ENCODE peak calls at places on chromosomes 7 and 10, in seven cellular contexts. X is stimulated activated CD4-positive, alpha-beta T cell treated with anti-CD3 and anti-CD28 coated beads, Interleukin-4, amount 100 ng/mL, for 24 hours; P is iris pigment epithelial cell; B is hepatocyte; W is C1 segment of cervical spinal cord; N is HFF-Myc; L is EH. J is an unnamed sample.

GRCh38 chr10:77859200-77859864 is 67.2 kb downstream of the DLG5 start:
- DNase-seq in P (no peak), B (no peak), X (no peak), N (no peak), L (no peak), W (no peak), J (no peak)

GRCh38 chr7:105131033-105131656 is 117.1 kb downstream of the KMT2E start:
- DNase-seq in X (no peak), N (no peak), L (no peak), P (peak; percentile 63), W (no peak), B (no peak), J (no peak)

GRCh38 chr10:73800560-73801252 is 10.7 kb downstream of the NDST2 start:
- DNase-seq in N (no peak), X (no peak), W (no peak), B (no peak), P (no peak), L (no peak), J (no peak)

GRCh38 chr10:113958631-113959382 is 84.9 kb upstream of the ADRB1 start:
- DNase-seq in W (no peak), B (peak; percentile 91), X (peak; percentile 30), P (peak; percentile 92), L (peak; percentile 96), N (peak; percentile 94), J (no peak)

GRCh38 chr7:80851896-80852476 is 66.9 kb downstream of the SEMA3C start:
- DNase-seq in W (no peak), X (no peak), L (peak; percentile 56), B (peak; percentile 22), N (no peak), P (peak; percentile 90), J (no peak)

GRCh38 chr7:32059289-32060045 is 10.7 kb downstream of the PDE1C start:
- DNase-seq in W (no peak), P (peak; percentile 34), B (peak; percentile 31), L (peak; percentile 95), X (no peak), N (peak; percentile 22), J (no peak)

GRCh38 chr10:131174651-131175540 is 136.6 kb downstream of the TCERG1L start:
- DNase-seq in B (no peak), X (no peak), P (no peak), N (no peak), W (no peak), L (no peak), J (no peak)

GRCh38 chr7:141675431-141676210 is 26.3 kb downstream of the DENND11 start:
- DNase-seq in X (no peak), P (no peak), N (no peak), L (no peak), W (no peak), B (no peak), J (no peak)

GRCh38 chr7:107559864-107560263 is 3.9 kb downstream of the COG5 start:
- DNase-seq in P (peak; percentile 86), L (peak; percentile 70), W (no peak), X (no peak), N (no peak), B (no peak), J (no peak)

GRCh38 chr10:13347235-13348156 is 597 bp downstream of the SEPHS1 start:
- DNase-seq in X (peak; percentile 80), B (peak; percentile 93), W (no peak), L (peak; percentile 75), P (peak; percentile 80), N (no peak), J (peak; percentile 82)

GRCh38 chr7:55593515-55594318 is 21.4 kb upstream of the VOPP1 start:
- DNase-seq in L (peak; percentile 81), W (no peak), P (peak; percentile 39), X (peak; percentile 79), B (peak; percentile 72), N (no peak), J (peak; percentile 72)

GRCh38 chr7:102403563-102403962 is 7.4 kb downstream of the PRKRIP1 start:
- DNase-seq in N (no peak), X (no peak), B (no peak), W (no peak), L (no peak), P (no peak), J (no peak)

GRCh38 chr10:32077896-32078295 is 21.7 kb upstream of the KIF5B start:
- DNase-seq in X (no peak), L (peak; percentile 91), N (no peak), B (peak; percentile 49), W (no peak), P (peak; percentile 49), J (no peak)

GRCh38 chr10:133455196-133455595 is 1.5 kb downstream of the SCART1 start:
- DNase-seq in P (no peak), X (no peak), L (no peak), B (no peak), W (no peak), N (no peak), J (no peak)

GRCh38 chr7:16436306-16436705 is 15.0 kb upstream of the CRPPA start:
- DNase-seq in N (no peak), L (no peak), P (no peak), W (no peak), X (no peak), B (no peak), J (no peak)

GRCh38 chr10:49560526-49560925 is 21.6 kb upstream of the ERCC6 start:
- DNase-seq in N (no peak), L (peak; percentile 57), B (no peak), P (peak; percentile 34), W (no peak), X (no peak), J (no peak)

GRCh38 chr7:42068554-42069280 is 168.3 kb downstream of the GLI3 start:
- DNase-seq in X (no peak), N (no peak), W (no peak), P (no peak), B (no peak), L (no peak), J (no peak)

GRCh38 chr7:119685906-119686305 is 587.1 kb upstream of the KCND2 start:
- DNase-seq in N (no peak), L (no peak), B (no peak), P (no peak), W (no peak), X (no peak), J (no peak)

GRCh38 chr10:71805776-71806705 is 32.7 kb upstream of the VSIR start:
- DNase-seq in X (no peak), L (no peak), N (no peak), W (no peak), P (peak; percentile 29), B (peak; percentile 35), J (no peak)

GRCh38 chr7:104272767-104273384 is 55.5 kb upstream of the LHFPL3 start:
- DNase-seq in P (peak; percentile 62), B (peak; percentile 29), L (peak; percentile 37), W (no peak), N (peak; percentile 15), X (no peak), J (no peak)

GRCh38 chr7:128017880-128018845 is 13.1 kb downstream of the LRRC4 start:
- DNase-seq in B (no peak), P (peak; percentile 36), L (no peak), X (no peak), W (no peak), N (no peak), J (no peak)

GRCh38 chr7:116380030-116380429 is 119.5 kb upstream of the CAV2 start:
- DNase-seq in P (no peak), N (no peak), L (peak; percentile 39), B (no peak), X (no peak), W (no peak), J (no peak)

J was measured in activated CD4-positive, alpha-beta memory T cell treated with anti-CD3 and anti-CD28 coated beads, Interleukin-2, amount 10 ng/mL, durations not matched to agents 7 days and 5 days.